ENCODE peak calls at places on chromosomes 13 and 19, in seven cellular contexts. One of them, this sample, is unnamed.

GRCh38 chr13:99258210-99258860 is at the start of gene GPR18:
- DNase-seq in KG1: no peak
- DNase-seq in IMR-90: peak
- DNase-seq in HFFc6: no peak
- DNase-seq in GM04503: no peak
- DNase-seq in mucosa of gallbladder: no peak
- DNase-seq in right atrium auricular region: no peak
- DNase-seq in this sample: no peak

GRCh38 chr13:76667551-76667950 is 218.7 kb downstream of the KCTD12 start:
- DNase-seq in mucosa of gallbladder: no peak
- DNase-seq in HFFc6: peak
- DNase-seq in right atrium auricular region: no peak
- DNase-seq in IMR-90: peak
- DNase-seq in KG1: no peak
- DNase-seq in GM04503: no peak
- DNase-seq in this sample: no peak

GRCh38 chr19:45396389-45397260 is 8.2 kb downstream of the PPP1R13L start:
- DNase-seq in mucosa of gallbladder: no peak
- DNase-seq in right atrium auricular region: no peak
- DNase-seq in IMR-90: no peak
- DNase-seq in KG1: no peak
- DNase-seq in HFFc6: no peak
- DNase-seq in GM04503: no peak
- DNase-seq in this sample: no peak

GRCh38 chr13:74246398-74246975 is 112.3 kb upstream of the KLF12 start:
- DNase-seq in right atrium auricular region: peak
- DNase-seq in KG1: no peak
- DNase-seq in GM04503: no peak
- DNase-seq in IMR-90: peak
- DNase-seq in mucosa of gallbladder: peak
- DNase-seq in HFFc6: no peak
- DNase-seq in this sample: no peak

GRCh38 chr13:26053418-26053980 is 1.7 kb upstream of the SHISA2 start:
- DNase-seq in HFFc6: no peak
- DNase-seq in right atrium auricular region: no peak
- DNase-seq in IMR-90: no peak
- DNase-seq in GM04503: no peak
- DNase-seq in mucosa of gallbladder: no peak
- DNase-seq in KG1: no peak
- DNase-seq in this sample: no peak

GRCh38 chr13:111046590-111047141 is 68.4 kb upstream of the ARHGEF7 start:
- DNase-seq in HFFc6: peak
- DNase-seq in mucosa of gallbladder: no peak
- DNase-seq in GM04503: no peak
- DNase-seq in right atrium auricular region: peak
- DNase-seq in KG1: no peak
- DNase-seq in IMR-90: peak
- DNase-seq in this sample: no peak

GRCh38 chr19:10829967-10830366 is 6.0 kb downstream of the TMED1 start:
- DNase-seq in GM04503: no peak
- DNase-seq in right atrium auricular region: no peak
- DNase-seq in KG1: no peak
- DNase-seq in HFFc6: no peak
- DNase-seq in IMR-90: no peak
- DNase-seq in mucosa of gallbladder: no peak
- DNase-seq in this sample: no peak

GRCh38 chr19:33147538-33147937 is 15.6 kb downstream of the WDR88 start:
- DNase-seq in IMR-90: no peak
- DNase-seq in right atrium auricular region: no peak
- DNase-seq in KG1: no peak
- DNase-seq in GM04503: no peak
- DNase-seq in HFFc6: no peak
- DNase-seq in mucosa of gallbladder: no peak
- DNase-seq in this sample: no peak

GRCh38 chr19:7468840-7469239 is 20.0 kb downstream of the PEX11G start:
- DNase-seq in KG1: no peak
- DNase-seq in HFFc6: no peak
- DNase-seq in IMR-90: no peak
- DNase-seq in right atrium auricular region: no peak
- DNase-seq in GM04503: no peak
- DNase-seq in mucosa of gallbladder: no peak
- DNase-seq in this sample: no peak

GRCh38 chr13:24254151-24254810 is 55.1 kb upstream of the C1QTNF9 start:
- DNase-seq in GM04503: no peak
- DNase-seq in HFFc6: no peak
- DNase-seq in right atrium auricular region: peak
- DNase-seq in mucosa of gallbladder: no peak
- DNase-seq in KG1: no peak
- DNase-seq in IMR-90: no peak
- DNase-seq in this sample: no peak

GRCh38 chr19:13731147-13731964 is 33.0 kb upstream of the MRI1 start:
- DNase-seq in IMR-90: peak
- DNase-seq in HFFc6: peak
- DNase-seq in KG1: peak
- DNase-seq in GM04503: peak
- DNase-seq in right atrium auricular region: peak
- DNase-seq in mucosa of gallbladder: peak
- DNase-seq in this sample: peak

GRCh38 chr13:59771272-59771671 is 392.5 kb downstream of the DIAPH3 start:
- DNase-seq in HFFc6: peak
- DNase-seq in GM04503: no peak
- DNase-seq in IMR-90: peak
- DNase-seq in KG1: no peak
- DNase-seq in mucosa of gallbladder: no peak
- DNase-seq in right atrium auricular region: no peak
- DNase-seq in this sample: no peak

GRCh38 chr13:38688674-38689073 is 1.8 kb downstream of the FREM2 start:
- DNase-seq in IMR-90: no peak
- DNase-seq in KG1: no peak
- DNase-seq in GM04503: no peak
- DNase-seq in HFFc6: no peak
- DNase-seq in mucosa of gallbladder: no peak
- DNase-seq in right atrium auricular region: no peak
- DNase-seq in this sample: no peak

GRCh38 chr19:55226788-55227187 is 1.8 kb downstream of the TMEM86B start:
- DNase-seq in mucosa of gallbladder: no peak
- DNase-seq in KG1: no peak
- DNase-seq in IMR-90: no peak
- DNase-seq in HFFc6: no peak
- DNase-seq in right atrium auricular region: no peak
- DNase-seq in GM04503: no peak
- DNase-seq in this sample: no peak

GRCh38 chr19:44939668-44940067 is 2.4 kb upstream of the APOC4 start:
- DNase-seq in GM04503: no peak
- DNase-seq in IMR-90: no peak
- DNase-seq in HFFc6: no peak
- DNase-seq in KG1: no peak
- DNase-seq in right atrium auricular region: no peak
- DNase-seq in mucosa of gallbladder: no peak
- DNase-seq in this sample: no peak

GRCh38 chr13:60338754-60339153 is 58.3 kb upstream of the TDRD3 start:
- DNase-seq in KG1: no peak
- DNase-seq in right atrium auricular region: no peak
- DNase-seq in IMR-90: no peak
- DNase-seq in GM04503: no peak
- DNase-seq in HFFc6: no peak
- DNase-seq in mucosa of gallbladder: no peak
- DNase-seq in this sample: no peak

GRCh38 chr13:83536941-83537340 is 345.3 kb downstream of the SLITRK1 start:
- DNase-seq in right atrium auricular region: no peak
- DNase-seq in GM04503: no peak
- DNase-seq in IMR-90: no peak
- DNase-seq in mucosa of gallbladder: no peak
- DNase-seq in HFFc6: peak
- DNase-seq in KG1: no peak
- DNase-seq in this sample: no peak

GRCh38 chr13:24865158-24865557 is 101.2 kb downstream of the RNF17 start:
- DNase-seq in right atrium auricular region: no peak
- DNase-seq in IMR-90: peak
- DNase-seq in mucosa of gallbladder: no peak
- DNase-seq in KG1: peak
- DNase-seq in HFFc6: peak
- DNase-seq in GM04503: no peak
- DNase-seq in this sample: no peak

GRCh38 chr13:39209731-39210633 is 171.7 kb downstream of the NHLRC3 start:
- DNase-seq in HFFc6: no peak
- DNase-seq in GM04503: no peak
- DNase-seq in KG1: no peak
- DNase-seq in right atrium auricular region: no peak
- DNase-seq in mucosa of gallbladder: no peak
- DNase-seq in IMR-90: peak
- DNase-seq in this sample: no peak

GRCh38 chr13:21060827-21061076 is 634 bp downstream of the LATS2 start:
- DNase-seq in HFFc6: no peak
- DNase-seq in right atrium auricular region: no peak
- DNase-seq in IMR-90: no peak
- DNase-seq in mucosa of gallbladder: no peak
- DNase-seq in GM04503: no peak
- DNase-seq in KG1: no peak
- DNase-seq in this sample: no peak

GRCh38 chr13:60583196-60583908 is 186.3 kb downstream of the TDRD3 start:
- DNase-seq in IMR-90: peak
- DNase-seq in right atrium auricular region: no peak
- DNase-seq in HFFc6: peak
- DNase-seq in GM04503: peak
- DNase-seq in mucosa of gallbladder: no peak
- DNase-seq in KG1: no peak
- DNase-seq in this sample: no peak

GRCh38 chr13:113616281-113616906 is 31.8 kb downstream of the TFDP1 start:
- DNase-seq in KG1: peak
- DNase-seq in HFFc6: no peak
- DNase-seq in mucosa of gallbladder: peak
- DNase-seq in GM04503: no peak
- DNase-seq in IMR-90: peak
- DNase-seq in right atrium auricular region: no peak
- DNase-seq in this sample: no peak

GRCh38 chr19:48321372-48321621 is 4.1 kb upstream of the EMP3 start:
- DNase-seq in GM04503: no peak
- DNase-seq in IMR-90: peak
- DNase-seq in right atrium auricular region: peak
- DNase-seq in KG1: peak
- DNase-seq in HFFc6: peak
- DNase-seq in mucosa of gallbladder: peak
- DNase-seq in this sample: peak

GRCh38 chr19:16571283-16571682 is 932 bp downstream of the SLC35E1 start:
- DNase-seq in GM04503: no peak
- DNase-seq in HFFc6: no peak
- DNase-seq in mucosa of gallbladder: no peak
- DNase-seq in IMR-90: peak
- DNase-seq in right atrium auricular region: no peak
- DNase-seq in KG1: no peak
- DNase-seq in this sample: no peak

GRCh38 chr19:1251503-1252220 is 3.3 kb downstream of the MIDN start:
- DNase-seq in HFFc6: no peak
- DNase-seq in right atrium auricular region: no peak
- DNase-seq in mucosa of gallbladder: peak
- DNase-seq in KG1: peak
- DNase-seq in IMR-90: no peak
- DNase-seq in GM04503: no peak
- DNase-seq in this sample: peak

GRCh38 chr13:113951246-113951999 is 22.5 kb downstream of the C13orf46 start:
- DNase-seq in HFFc6: peak
- DNase-seq in right atrium auricular region: peak
- DNase-seq in GM04503: no peak
- DNase-seq in mucosa of gallbladder: peak
- DNase-seq in KG1: peak
- DNase-seq in IMR-90: peak
- DNase-seq in this sample: peak

GRCh38 chr13:70541451-70541850 is 433.2 kb upstream of the KLHL1 start:
- DNase-seq in KG1: no peak
- DNase-seq in IMR-90: no peak
- DNase-seq in GM04503: no peak
- DNase-seq in right atrium auricular region: no peak
- DNase-seq in mucosa of gallbladder: no peak
- DNase-seq in HFFc6: no peak
- DNase-seq in this sample: no peak

GRCh38 chr19:944663-945241 is 18.9 kb downstream of the ARID3A start:
- DNase-seq in mucosa of gallbladder: no peak
- DNase-seq in right atrium auricular region: no peak
- DNase-seq in IMR-90: no peak
- DNase-seq in HFFc6: no peak
- DNase-seq in KG1: no peak
- DNase-seq in GM04503: no peak
- DNase-seq in this sample: no peak

GRCh38 chr19:42292963-42293362 is 9.0 kb upstream of the PRR19 start:
- DNase-seq in KG1: no peak
- DNase-seq in mucosa of gallbladder: no peak
- DNase-seq in right atrium auricular region: no peak
- DNase-seq in HFFc6: no peak
- DNase-seq in IMR-90: no peak
- DNase-seq in GM04503: no peak
- DNase-seq in this sample: no peak

GRCh38 chr19:14030997-14031718 is 404 bp upstream of the IL27RA start:
- DNase-seq in mucosa of gallbladder: no peak
- DNase-seq in KG1: no peak
- DNase-seq in GM04503: no peak
- DNase-seq in HFFc6: no peak
- DNase-seq in right atrium auricular region: no peak
- DNase-seq in IMR-90: no peak
- DNase-seq in this sample: no peak

GRCh38 chr19:38952395-38953165 is 21.8 kb downstream of the MRPS12 start:
- DNase-seq in GM04503: no peak
- DNase-seq in mucosa of gallbladder: peak
- DNase-seq in IMR-90: peak
- DNase-seq in KG1: peak
- DNase-seq in HFFc6: no peak
- DNase-seq in right atrium auricular region: no peak
- DNase-seq in this sample: no peak

GRCh38 chr19:49151339-49152217 is 3.6 kb downstream of the HRC start:
- DNase-seq in KG1: no peak
- DNase-seq in IMR-90: peak
- DNase-seq in GM04503: no peak
- DNase-seq in mucosa of gallbladder: peak
- DNase-seq in HFFc6: no peak
- DNase-seq in right atrium auricular region: no peak
- DNase-seq in this sample: peak

GRCh38 chr13:26983533-26984315 is 187.9 kb downstream of the USP12 start:
- DNase-seq in mucosa of gallbladder: no peak
- DNase-seq in right atrium auricular region: no peak
- DNase-seq in HFFc6: no peak
- DNase-seq in IMR-90: no peak
- DNase-seq in GM04503: no peak
- DNase-seq in KG1: no peak
- DNase-seq in this sample: no peak

This sample was measured in prostate gland.